ENCODE peak calls at places on chromosomes 2 and 18, in four cellular contexts. C is body of pancreas, L is testis, T is heart right ventricle. G is an unnamed sample.

GRCh38 chr2:6506311-6507258 is 359.1 kb downstream of the CMPK2 start:
- DNase-seq in L (no peak), T (no peak), C (no peak), G (peak)

GRCh38 chr2:149313512-149313972 is 16.8 kb upstream of the LYPD6 start:
- DNase-seq in C (peak), T (no peak), L (peak), G (peak)

GRCh38 chr2:109482371-109482841 is 131.4 kb downstream of the SEPTIN10 start:
- DNase-seq in L (peak), T (no peak), C (no peak), G (no peak)

GRCh38 chr2:26605969-26606846 is 35.0 kb downstream of the CIB4 start:
- DNase-seq in T (no peak), C (no peak), L (peak), G (no peak)

GRCh38 chr2:225100856-225101294 is 58.6 kb upstream of the DOCK10 start:
- DNase-seq in C (no peak), L (no peak), T (no peak), G (peak)

GRCh38 chr18:59951591-59951990 is 51.8 kb downstream of the PMAIP1 start:
- DNase-seq in C (no peak), L (no peak), T (no peak), G (no peak)

GRCh38 chr18:50638623-50639398 is 78.9 kb downstream of the MAPK4 start:
- DNase-seq in L (no peak), C (no peak), T (no peak), G (no peak)

GRCh38 chr2:205495819-205496218 is 186.5 kb upstream of the NRP2 start:
- DNase-seq in L (no peak), C (no peak), T (no peak), G (no peak)

GRCh38 chr2:64338910-64339500 is 115.0 kb upstream of the LGALSL start:
- DNase-seq in T (no peak), L (no peak), C (no peak), G (no peak)

GRCh38 chr2:237264480-237265219 is 149.3 kb downstream of the COL6A3 start:
- DNase-seq in T (no peak), C (no peak), L (no peak), G (no peak)

GRCh38 chr18:45916302-45916701 is 50.8 kb downstream of the EPG5 start:
- DNase-seq in T (no peak), L (no peak), C (no peak), G (peak)

GRCh38 chr2:15425707-15426106 is 135.4 kb downstream of the NBAS start:
- DNase-seq in T (no peak), L (no peak), C (no peak), G (peak)

GRCh38 chr18:8974279-8974678 is 128.2 kb upstream of the NDUFV2 start:
- DNase-seq in T (no peak), C (no peak), L (no peak), G (no peak)

GRCh38 chr2:74915743-74916142 is 42.7 kb upstream of the POLE4 start:
- DNase-seq in C (no peak), L (no peak), T (no peak), G (no peak)

GRCh38 chr2:11303290-11304013 is 41.0 kb downstream of the ROCK2 start:
- DNase-seq in T (no peak), L (no peak), C (no peak), G (no peak)

GRCh38 chr2:157184161-157184910 is 73.2 kb upstream of the GALNT5 start:
- DNase-seq in C (no peak), T (no peak), L (no peak), G (no peak)

GRCh38 chr2:164073053-164073757 is 337.4 kb upstream of the FIGN start:
- DNase-seq in C (no peak), T (no peak), L (no peak), G (no peak)

GRCh38 chr2:70552501-70553333 is 909 bp downstream of the TGFA start:
- DNase-seq in L (no peak), C (peak), T (no peak), G (no peak)

GRCh38 chr2:186903183-186903582 is 54.2 kb upstream of the ZSWIM2 start:
- DNase-seq in L (no peak), T (no peak), C (no peak), G (no peak)

GRCh38 chr2:83567551-83567950 is 891.5 kb downstream of the SUCLG1 start:
- DNase-seq in T (no peak), L (no peak), C (no peak), G (no peak)

GRCh38 chr2:16508061-16508851 is 157.4 kb downstream of the CYRIA start:
- DNase-seq in T (peak), L (peak), C (peak), G (peak)

GRCh38 chr2:217788669-217789002 is 214.2 kb downstream of the TNS1 start:
- DNase-seq in T (no peak), L (no peak), C (no peak), G (no peak)

GRCh38 chr2:120907822-120908221 is 172.2 kb downstream of the GLI2 start:
- DNase-seq in C (no peak), L (no peak), T (no peak), G (no peak)
- TF ChIP-seq CTCF in C (no peak), L (no peak), T (no peak), G (no peak)

GRCh38 chr2:170996316-170996715 is 67.3 kb downstream of the GORASP2 start:
- DNase-seq in C (no peak), L (no peak), T (no peak), G (no peak)
- TF ChIP-seq CTCF in C (no peak), L (no peak), T (no peak), G (no peak)

GRCh38 chr2:202056611-202057010 is 16.4 kb upstream of the KIAA2012 start:
- DNase-seq in C (no peak), T (no peak), L (no peak), G (no peak)
- TF ChIP-seq CTCF in C (no peak), T (peak), L (no peak), G (peak)

GRCh38 chr2:85601771-85602475 is 575 bp downstream of the TMEM150A start:
- DNase-seq in T (peak), L (peak), C (peak), G (peak)

GRCh38 chr2:85600235-85600575 is 2.3 kb downstream of the TMEM150A start:
- DNase-seq in C (no peak), L (no peak), T (no peak), G (no peak)

GRCh38 chr2:85600951-85601770 is 1.3 kb downstream of the TMEM150A start:
- DNase-seq in C (no peak), T (no peak), L (no peak), G (no peak)

GRCh38 chr2:85604568-85605339 is 2.3 kb upstream of the TMEM150A start:
- DNase-seq in L (no peak), T (no peak), C (no peak), G (no peak)

GRCh38 chr2:85602476-85603234 is at the start of gene TMEM150A:
- DNase-seq in T (peak), L (peak), C (peak), G (peak)
- TF ChIP-seq CTCF in T (peak), L (no peak), C (no peak), G (no peak)

GRCh38 chr18:66621816-66622576 is 18.1 kb upstream of the CDH19 start:
- DNase-seq in T (no peak), L (no peak), C (no peak), G (no peak)

GRCh38 chr18:66616523-66616983 is 12.7 kb upstream of the CDH19 start:
- DNase-seq in L (peak), T (no peak), C (no peak), G (peak)
- TF ChIP-seq CTCF in L (no peak), T (no peak), C (no peak), G (peak)

GRCh38 chr2:167652401-167652800 is 595.0 kb downstream of the STK39 start:
- DNase-seq in L (no peak), C (no peak), T (no peak), G (no peak)
- TF ChIP-seq CTCF in L (no peak), C (no peak), T (no peak), G (no peak)

DNA sequence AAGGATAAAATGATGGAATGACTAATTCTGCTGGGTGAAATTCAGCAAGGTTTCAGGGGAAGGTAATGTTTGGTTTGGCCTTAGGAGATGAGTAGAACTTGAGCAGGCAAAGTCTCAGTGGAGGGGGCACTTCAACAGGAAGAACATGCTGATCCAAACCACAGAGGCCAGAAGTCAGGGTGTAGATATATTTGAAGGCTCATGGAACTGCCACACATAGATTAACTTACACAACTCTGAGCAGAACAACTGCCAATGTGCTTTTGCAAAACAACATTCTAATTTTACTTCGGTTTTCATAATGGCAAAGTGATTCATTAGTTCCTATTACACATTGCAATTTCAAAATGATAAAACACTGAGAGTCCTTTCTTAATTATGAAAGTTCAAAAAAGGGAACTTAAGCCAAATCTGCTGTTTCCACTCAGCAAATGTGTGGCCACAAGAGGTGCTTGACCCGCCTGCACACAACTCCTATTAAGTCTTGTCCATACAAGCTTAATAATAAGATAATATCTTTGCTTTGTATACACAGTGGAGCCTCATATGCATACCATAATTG is 284.8 kb downstream of the MREG start:
- DNase-seq in T (no peak), L (peak), C (no peak), G (no peak)
- TF ChIP-seq CTCF in T (no peak), L (no peak), C (no peak), G (no peak)

DNA sequence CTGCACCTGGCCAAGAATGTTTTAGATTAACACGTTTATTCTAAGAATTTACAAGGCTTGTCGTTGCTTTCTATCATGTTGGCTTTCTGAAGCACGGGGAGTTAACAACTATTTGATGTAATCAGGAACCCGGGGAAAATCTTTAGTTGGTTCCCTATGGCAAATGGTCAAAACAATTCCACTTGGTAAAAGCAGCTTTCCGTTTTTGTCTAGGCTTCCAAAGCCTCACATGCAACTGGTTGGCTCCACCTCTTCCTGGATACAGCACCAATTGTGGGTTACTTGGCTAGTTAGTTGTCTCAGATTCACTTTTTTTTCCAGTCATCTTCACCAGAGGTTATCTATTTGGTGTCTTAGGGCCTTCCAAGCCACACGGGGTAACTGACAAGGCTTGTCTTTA is 2.8 kb downstream of the COLEC12 start:
- DNase-seq in T (no peak), C (no peak), L (no peak), G (no peak)
- TF ChIP-seq CTCF in T (no peak), C (no peak), L (no peak), G (no peak)

GRCh38 chr18:32893915-32894314 is 121.1 kb upstream of the KLHL14 start:
- DNase-seq in L (no peak), T (no peak), C (no peak), G (no peak)
- TF ChIP-seq CTCF in L (no peak), T (no peak), C (no peak), G (no peak)

DNA sequence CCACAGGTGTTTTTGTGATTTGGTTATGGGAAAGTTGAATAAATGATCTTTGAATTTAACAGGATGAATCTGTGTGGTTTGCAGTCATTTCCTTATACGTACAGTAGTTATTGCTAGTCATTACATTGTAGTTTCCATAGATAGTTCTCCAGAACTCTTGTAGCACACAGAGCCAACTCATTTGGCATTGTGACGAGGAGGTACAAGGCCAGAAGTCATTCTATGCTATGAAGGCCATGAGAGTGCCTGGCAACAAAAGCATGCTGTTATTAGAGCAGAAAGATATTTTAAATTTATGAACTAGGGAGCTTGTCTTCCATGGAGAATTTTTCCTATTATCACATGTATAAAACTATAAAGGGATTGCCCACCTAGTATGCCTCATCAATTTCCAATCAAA is 973.0 kb upstream of the CHAC2 start:
- DNase-seq in L (no peak), C (no peak), T (no peak), G (no peak)
- TF ChIP-seq CTCF in L (no peak), C (no peak), T (no peak), G (no peak)